ENCODE peak calls at places on chromosome 9, in five cellular contexts. A is GM12878, P is HepG2, M is H1, E is K562. K is an unnamed sample.

GRCh38 chr9:98045234-98046160 is 11.0 kb upstream of the NANS start:
- DNase-seq in A (peak; percentile 84), P (peak; percentile 77), M (no peak), E (peak; percentile 50), K (peak; percentile 87)

GRCh38 chr9:70563437-70564204 is 149.2 kb upstream of the KLF9 start:
- DNase-seq in A (peak; percentile 83), P (no peak), M (no peak), E (no peak), K (no peak)

GRCh38 chr9:91902465-91903125 is 47.4 kb downstream of the ROR2 start:
- DNase-seq in A (no peak), P (no peak), M (no peak), E (no peak), K (no peak)

GRCh38 chr9:89701221-89701798 is 96.5 kb downstream of the GADD45G start:
- DNase-seq in A (peak; percentile 73), P (no peak), M (no peak), E (no peak), K (no peak)

GRCh38 chr9:29685531-29685930 is 2112.2 kb upstream of the C9orf72 start:
- DNase-seq in A (no peak), P (no peak), M (no peak), E (no peak), K (no peak)

GRCh38 chr9:118529210-118529609 is 825.0 kb downstream of the TLR4 start:
- DNase-seq in A (no peak), P (no peak), M (no peak), E (no peak), K (no peak)

GRCh38 chr9:108708448-108708847 is 147.3 kb downstream of the ACTL7B start:
- DNase-seq in A (no peak), P (no peak), M (no peak), E (no peak), K (no peak)

GRCh38 chr9:23382418-23382817 is 443.6 kb downstream of the ELAVL2 start:
- DNase-seq in A (no peak), P (no peak), M (peak; percentile 1), E (no peak), K (no peak)

GRCh38 chr9:35774907-35775635 is 16.3 kb upstream of the NPR2 start:
- DNase-seq in A (no peak), P (no peak), M (no peak), E (no peak), K (no peak)

GRCh38 chr9:4126996-4127395 is 172.9 kb downstream of the GLIS3 start:
- DNase-seq in A (no peak), P (no peak), M (no peak), E (no peak), K (no peak)

GRCh38 chr9:128160603-128160987 is 530 bp downstream of the BBLN start:
- DNase-seq in A (no peak), P (no peak), M (no peak), E (peak; percentile 86), K (no peak)

GRCh38 chr9:18071651-18072060 is 402.3 kb upstream of the ADAMTSL1 start:
- DNase-seq in A (no peak), P (no peak), M (no peak), E (no peak), K (no peak)

GRCh38 chr9:78074385-78075291 is 43.0 kb upstream of the GNAQ start:
- DNase-seq in A (no peak), P (no peak), M (no peak), E (no peak), K (no peak)

GRCh38 chr9:123680382-123680781 is 249.5 kb downstream of the DENND1A start:
- DNase-seq in A (no peak), P (no peak), M (no peak), E (no peak), K (no peak)

GRCh38 chr9:111959468-111959941 is 62.9 kb downstream of the UGCG start:
- DNase-seq in A (no peak), P (peak; percentile 27), M (no peak), E (no peak), K (peak; percentile 19)

GRCh38 chr9:35690447-35691324 is 961 bp upstream of the TPM2 start:
- DNase-seq in A (no peak), P (no peak), M (no peak), E (peak; percentile 79), K (no peak)

GRCh38 chr9:89778100-89779085 is 173.6 kb downstream of the GADD45G start:
- DNase-seq in A (no peak), P (peak; percentile 4), M (no peak), E (no peak), K (no peak)

GRCh38 chr9:35687306-35687705 is 2.4 kb downstream of the TPM2 start:
- DNase-seq in A (no peak), P (peak; percentile 27), M (no peak), E (no peak), K (no peak)

GRCh38 chr9:83596899-83597504 is 25.9 kb upstream of the IDNK start:
- DNase-seq in A (no peak), P (no peak), M (no peak), E (peak; percentile 51), K (peak; percentile 27)

GRCh38 chr9:81083821-81084512 is 605.4 kb downstream of the TLE1 start:
- DNase-seq in A (no peak), P (no peak), M (no peak), E (no peak), K (no peak)

GRCh38 chr9:20302229-20302628 is 320.1 kb downstream of the MLLT3 start:
- DNase-seq in A (no peak), P (no peak), M (no peak), E (no peak), K (no peak)

GRCh38 chr9:35675204-35675603 is 1.5 kb downstream of the CA9 start:
- DNase-seq in A (no peak), P (no peak), M (no peak), E (no peak), K (no peak)

GRCh38 chr9:76135902-76136301 is 245.4 kb downstream of the PCSK5 start:
- DNase-seq in A (no peak), P (no peak), M (no peak), E (no peak), K (no peak)

GRCh38 chr9:92247296-92247695 is 46.2 kb downstream of the IARS1 start:
- DNase-seq in A (no peak), P (no peak), M (no peak), E (no peak), K (no peak)

GRCh38 chr9:105392531-105392930 is 55.3 kb upstream of the FSD1L start:
- DNase-seq in A (no peak), P (no peak), M (no peak), E (no peak), K (no peak)

GRCh38 chr9:135251331-135251761 is 163.9 kb downstream of the OLFM1 start:
- DNase-seq in A (no peak), P (no peak), M (no peak), E (no peak), K (no peak)

GRCh38 chr9:113574381-113575262 is 111.1 kb downstream of the RGS3 start:
- DNase-seq in A (no peak), P (no peak), M (no peak), E (no peak), K (no peak)
- TF ChIP-seq SRF in A (no peak), P (no peak), M (no peak), E (no peak), K (no peak)

GRCh38 chr9:104093162-104093561 is 947 bp upstream of the SMC2 start:
- DNase-seq in A (no peak), P (no peak), M (no peak), E (no peak), K (no peak)

GRCh38 chr9:104092192-104092591 is 1.9 kb upstream of the SMC2 start:
- DNase-seq in A (no peak), P (no peak), M (no peak), E (no peak), K (no peak)

GRCh38 chr9:104091028-104091590 is 3.0 kb upstream of the SMC2 start:
- DNase-seq in A (no peak), P (no peak), M (no peak), E (no peak), K (no peak)

GRCh38 chr9:104090578-104090977 is 3.5 kb upstream of the SMC2 start:
- DNase-seq in A (no peak), P (no peak), M (no peak), E (no peak), K (no peak)

DNA sequence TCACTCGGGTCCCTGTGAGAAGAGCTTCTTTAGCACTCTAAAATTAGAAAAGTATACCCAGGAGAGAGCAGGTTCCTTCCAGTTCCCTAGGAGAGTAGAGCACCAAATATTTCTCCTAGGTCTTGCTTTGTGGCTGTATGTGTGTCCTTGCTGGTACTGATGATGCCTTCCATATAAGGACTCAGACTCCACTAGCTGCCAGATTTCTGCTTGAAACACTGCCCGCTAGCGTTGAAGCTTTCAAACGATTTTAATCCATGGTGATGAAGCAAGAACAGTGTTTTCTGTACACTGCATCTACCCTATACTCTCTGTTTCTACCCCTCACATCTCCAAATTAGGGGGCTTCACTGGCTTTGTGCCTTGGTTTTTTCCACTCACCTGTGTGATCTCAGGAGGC is 2.4 kb upstream of the SMC2 start:
- DNase-seq in A (no peak), P (peak; percentile 32), M (no peak), E (no peak), K (no peak)
- TF ChIP-seq CTCF in A (peak; percentile 41), P (no peak), M (no peak), E (no peak), K (no peak)

DNA sequence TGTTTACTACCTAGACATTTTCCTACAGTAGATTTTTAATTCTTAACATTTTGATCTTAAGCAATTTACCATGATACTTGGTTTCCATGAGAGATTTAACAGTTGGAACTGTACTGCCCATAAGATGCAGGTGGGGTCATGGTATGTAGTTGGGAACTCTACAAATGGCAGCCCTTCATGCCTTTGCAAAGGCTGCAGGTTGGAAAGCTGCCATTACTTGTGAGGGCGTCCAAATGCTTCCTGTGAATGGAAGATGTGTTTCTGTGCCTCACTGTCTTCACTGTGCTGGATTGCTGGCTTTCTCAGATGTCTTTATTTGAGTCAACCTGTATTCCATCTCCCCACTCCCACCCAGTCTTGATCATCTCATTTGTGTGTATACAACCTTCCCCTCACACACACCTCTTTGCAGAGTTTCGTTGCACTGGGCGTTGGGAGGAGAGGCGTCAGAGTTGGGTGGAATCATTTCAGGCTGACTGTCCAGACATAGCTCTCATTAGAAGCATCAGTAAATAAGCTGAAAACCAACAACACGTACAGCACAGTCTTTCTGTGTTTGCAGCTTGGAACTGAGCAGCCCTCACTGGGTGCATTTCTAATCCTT is 14.8 kb upstream of the ABL1 start:
- DNase-seq in A (no peak), P (no peak), M (no peak), E (peak; percentile 56), K (no peak)
- TF ChIP-seq POLR2AphosphoS5 in A (no peak), P (no peak), M (no peak), E (no peak), K (no peak)

DNA sequence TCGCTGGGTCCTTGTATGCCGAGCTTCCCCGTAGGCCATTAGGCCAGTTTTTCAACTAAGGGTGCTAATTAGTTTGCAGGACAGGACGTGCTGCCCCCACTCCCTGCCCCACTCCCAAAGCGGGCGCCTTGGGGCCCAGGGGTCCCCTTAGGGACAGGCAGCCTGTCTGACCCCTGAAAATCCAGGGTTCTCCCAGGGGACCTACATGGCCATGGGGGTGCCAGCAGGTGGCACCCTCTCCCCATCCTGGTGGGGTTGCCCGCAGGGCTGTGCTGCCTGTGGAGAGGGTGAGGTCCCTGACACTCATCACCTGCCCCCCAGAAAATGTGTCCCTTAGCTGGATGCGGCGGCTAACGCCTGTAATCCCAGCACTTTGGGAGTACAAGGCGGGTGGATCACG is 8.5 kb upstream of the CCDC187 start:
- DNase-seq in A (no peak), P (no peak), M (no peak), E (peak; percentile 63), K (no peak)
- TF ChIP-seq SRF in A (no peak), P (no peak), M (no peak), E (no peak), K (no peak)